ENCODE peak calls at places on chromosomes 1 and 21, in four cellular contexts. One of them, this sample, is unnamed.

GRCh38 chr1:7252411-7253117 is 467.3 kb downstream of the CAMTA1 start:
- DNase-seq in activated CD8-positive, alpha-beta memory T cell treated with anti-CD3 and anti-CD28 coated beads, Interleukin-2, amount 50 U/mL, for 4 hours: no peak
- DNase-seq in T-cell: no peak
- DNase-seq in WTC11: no peak
- DNase-seq in this sample: no peak

GRCh38 chr1:217462159-217462558 is 168.7 kb downstream of the GPATCH2 start:
- DNase-seq in activated CD8-positive, alpha-beta memory T cell treated with anti-CD3 and anti-CD28 coated beads, Interleukin-2, amount 50 U/mL, for 4 hours: no peak
- DNase-seq in T-cell: no peak
- DNase-seq in WTC11: no peak
- DNase-seq in this sample: no peak

GRCh38 chr1:965526-966134 is 652 bp upstream of the PLEKHN1 start:
- DNase-seq in activated CD8-positive, alpha-beta memory T cell treated with anti-CD3 and anti-CD28 coated beads, Interleukin-2, amount 50 U/mL, for 4 hours: no peak
- DNase-seq in T-cell: no peak
- DNase-seq in WTC11: no peak
- DNase-seq in this sample: no peak

GRCh38 chr21:46130721-46131720 is 24.4 kb downstream of the FTCD start:
- DNase-seq in activated CD8-positive, alpha-beta memory T cell treated with anti-CD3 and anti-CD28 coated beads, Interleukin-2, amount 50 U/mL, for 4 hours: no peak
- DNase-seq in T-cell: no peak
- DNase-seq in WTC11: no peak
- DNase-seq in this sample: no peak

GRCh38 chr1:23100074-23100748 is 68.4 kb downstream of the LUZP1 start:
- DNase-seq in activated CD8-positive, alpha-beta memory T cell treated with anti-CD3 and anti-CD28 coated beads, Interleukin-2, amount 50 U/mL, for 4 hours: peak; percentile 24
- DNase-seq in T-cell: peak; percentile 17
- DNase-seq in WTC11: no peak
- DNase-seq in this sample: peak; percentile 98

GRCh38 chr1:52180176-52180575 is 38.3 kb downstream of the ZFYVE9 start:
- DNase-seq in activated CD8-positive, alpha-beta memory T cell treated with anti-CD3 and anti-CD28 coated beads, Interleukin-2, amount 50 U/mL, for 4 hours: no peak
- DNase-seq in T-cell: no peak
- DNase-seq in WTC11: no peak
- DNase-seq in this sample: no peak

GRCh38 chr1:13832536-13832935 is 132.5 kb downstream of the PRDM2 start:
- DNase-seq in activated CD8-positive, alpha-beta memory T cell treated with anti-CD3 and anti-CD28 coated beads, Interleukin-2, amount 50 U/mL, for 4 hours: no peak
- DNase-seq in T-cell: no peak
- DNase-seq in WTC11: no peak
- DNase-seq in this sample: no peak

GRCh38 chr1:247576514-247576913 is 11.6 kb upstream of the OR2G2 start:
- DNase-seq in activated CD8-positive, alpha-beta memory T cell treated with anti-CD3 and anti-CD28 coated beads, Interleukin-2, amount 50 U/mL, for 4 hours: no peak
- DNase-seq in T-cell: no peak
- DNase-seq in WTC11: no peak
- DNase-seq in this sample: no peak

GRCh38 chr1:229431270-229432115 is 2.4 kb downstream of the ACTA1 start:
- DNase-seq in activated CD8-positive, alpha-beta memory T cell treated with anti-CD3 and anti-CD28 coated beads, Interleukin-2, amount 50 U/mL, for 4 hours: no peak
- DNase-seq in T-cell: no peak
- DNase-seq in WTC11: no peak
- DNase-seq in this sample: no peak

GRCh38 chr21:30942192-30942591 is 60.8 kb upstream of the KRTAP11-1 start:
- DNase-seq in activated CD8-positive, alpha-beta memory T cell treated with anti-CD3 and anti-CD28 coated beads, Interleukin-2, amount 50 U/mL, for 4 hours: no peak
- DNase-seq in T-cell: no peak
- DNase-seq in WTC11: no peak
- DNase-seq in this sample: no peak

GRCh38 chr1:16075337-16076002 is 2.0 kb upstream of the FAM131C start:
- DNase-seq in activated CD8-positive, alpha-beta memory T cell treated with anti-CD3 and anti-CD28 coated beads, Interleukin-2, amount 50 U/mL, for 4 hours: no peak
- DNase-seq in T-cell: no peak
- DNase-seq in WTC11: no peak
- DNase-seq in this sample: peak; percentile 73

GRCh38 chr1:208631516-208631915 is 387.3 kb upstream of the PLXNA2 start:
- DNase-seq in activated CD8-positive, alpha-beta memory T cell treated with anti-CD3 and anti-CD28 coated beads, Interleukin-2, amount 50 U/mL, for 4 hours: no peak
- DNase-seq in T-cell: no peak
- DNase-seq in WTC11: no peak
- DNase-seq in this sample: no peak

GRCh38 chr1:43274125-43274803 is 4.5 kb downstream of the TMEM125 start:
- DNase-seq in activated CD8-positive, alpha-beta memory T cell treated with anti-CD3 and anti-CD28 coated beads, Interleukin-2, amount 50 U/mL, for 4 hours: no peak
- DNase-seq in T-cell: peak; percentile 20
- DNase-seq in WTC11: no peak
- DNase-seq in this sample: peak; percentile 69

GRCh38 chr1:113226118-113226517 is 153.1 kb downstream of the LRIG2 start:
- DNase-seq in activated CD8-positive, alpha-beta memory T cell treated with anti-CD3 and anti-CD28 coated beads, Interleukin-2, amount 50 U/mL, for 4 hours: no peak
- DNase-seq in T-cell: no peak
- DNase-seq in WTC11: no peak
- DNase-seq in this sample: no peak

GRCh38 chr21:42486551-42486950 is 9.5 kb downstream of the RSPH1 start:
- DNase-seq in activated CD8-positive, alpha-beta memory T cell treated with anti-CD3 and anti-CD28 coated beads, Interleukin-2, amount 50 U/mL, for 4 hours: no peak
- DNase-seq in T-cell: no peak
- DNase-seq in WTC11: no peak
- DNase-seq in this sample: no peak

GRCh38 chr1:44000266-44000665 is 8.9 kb downstream of the CCDC24 start:
- DNase-seq in activated CD8-positive, alpha-beta memory T cell treated with anti-CD3 and anti-CD28 coated beads, Interleukin-2, amount 50 U/mL, for 4 hours: no peak
- DNase-seq in T-cell: no peak
- DNase-seq in WTC11: no peak
- DNase-seq in this sample: no peak

GRCh38 chr1:66315675-66316074 is 218.3 kb upstream of the SGIP1 start:
- DNase-seq in activated CD8-positive, alpha-beta memory T cell treated with anti-CD3 and anti-CD28 coated beads, Interleukin-2, amount 50 U/mL, for 4 hours: no peak
- DNase-seq in T-cell: no peak
- DNase-seq in WTC11: no peak
- DNase-seq in this sample: peak; percentile 45

GRCh38 chr1:218967836-218968235 is 205.8 kb upstream of the LYPLAL1 start:
- DNase-seq in activated CD8-positive, alpha-beta memory T cell treated with anti-CD3 and anti-CD28 coated beads, Interleukin-2, amount 50 U/mL, for 4 hours: no peak
- DNase-seq in T-cell: no peak
- DNase-seq in WTC11: no peak
- DNase-seq in this sample: peak; percentile 63

GRCh38 chr21:41387042-41387819 is 25.4 kb downstream of the MX2 start:
- DNase-seq in activated CD8-positive, alpha-beta memory T cell treated with anti-CD3 and anti-CD28 coated beads, Interleukin-2, amount 50 U/mL, for 4 hours: no peak
- DNase-seq in T-cell: no peak
- DNase-seq in WTC11: no peak
- DNase-seq in this sample: no peak

GRCh38 chr1:7552402-7552801 is 218.7 kb upstream of the VAMP3 start:
- DNase-seq in activated CD8-positive, alpha-beta memory T cell treated with anti-CD3 and anti-CD28 coated beads, Interleukin-2, amount 50 U/mL, for 4 hours: no peak
- DNase-seq in T-cell: no peak
- DNase-seq in WTC11: no peak
- DNase-seq in this sample: peak; percentile 24

GRCh38 chr1:229105822-229106525 is 164.9 kb upstream of the RAB4A start:
- DNase-seq in activated CD8-positive, alpha-beta memory T cell treated with anti-CD3 and anti-CD28 coated beads, Interleukin-2, amount 50 U/mL, for 4 hours: no peak
- DNase-seq in T-cell: no peak
- DNase-seq in WTC11: no peak
- DNase-seq in this sample: no peak

GRCh38 chr1:8476021-8476420 is 158.1 kb downstream of the SLC45A1 start:
- DNase-seq in activated CD8-positive, alpha-beta memory T cell treated with anti-CD3 and anti-CD28 coated beads, Interleukin-2, amount 50 U/mL, for 4 hours: no peak
- DNase-seq in T-cell: no peak
- DNase-seq in WTC11: no peak
- DNase-seq in this sample: no peak

GRCh38 chr1:98388431-98388830 is 273.1 kb upstream of the SNX7 start:
- DNase-seq in activated CD8-positive, alpha-beta memory T cell treated with anti-CD3 and anti-CD28 coated beads, Interleukin-2, amount 50 U/mL, for 4 hours: no peak
- DNase-seq in T-cell: no peak
- DNase-seq in WTC11: no peak
- DNase-seq in this sample: peak; percentile 82

GRCh38 chr1:182350839-182351238 is 40.8 kb downstream of the GLUL start:
- DNase-seq in activated CD8-positive, alpha-beta memory T cell treated with anti-CD3 and anti-CD28 coated beads, Interleukin-2, amount 50 U/mL, for 4 hours: no peak
- DNase-seq in T-cell: no peak
- DNase-seq in WTC11: no peak
- DNase-seq in this sample: no peak

GRCh38 chr1:59146651-59147358 is 150.1 kb upstream of the FGGY start:
- DNase-seq in activated CD8-positive, alpha-beta memory T cell treated with anti-CD3 and anti-CD28 coated beads, Interleukin-2, amount 50 U/mL, for 4 hours: peak; percentile 56
- DNase-seq in T-cell: peak; percentile 14
- DNase-seq in WTC11: peak; percentile 62
- DNase-seq in this sample: peak; percentile 29

GRCh38 chr21:42118121-42118795 is 47.1 kb downstream of the UMODL1 start:
- DNase-seq in activated CD8-positive, alpha-beta memory T cell treated with anti-CD3 and anti-CD28 coated beads, Interleukin-2, amount 50 U/mL, for 4 hours: no peak
- DNase-seq in T-cell: no peak
- DNase-seq in WTC11: no peak
- DNase-seq in this sample: no peak

GRCh38 chr1:24390924-24391782 is 22.4 kb downstream of the STPG1 start:
- DNase-seq in activated CD8-positive, alpha-beta memory T cell treated with anti-CD3 and anti-CD28 coated beads, Interleukin-2, amount 50 U/mL, for 4 hours: peak; percentile 70
- DNase-seq in T-cell: peak; percentile 56
- DNase-seq in WTC11: peak; percentile 76
- DNase-seq in this sample: peak; percentile 83

GRCh38 chr1:25676488-25676887 is 59.9 kb downstream of the MAN1C1 start:
- DNase-seq in activated CD8-positive, alpha-beta memory T cell treated with anti-CD3 and anti-CD28 coated beads, Interleukin-2, amount 50 U/mL, for 4 hours: no peak
- DNase-seq in T-cell: no peak
- DNase-seq in WTC11: no peak
- DNase-seq in this sample: peak; percentile 27

GRCh38 chr1:19936061-19936750 is 12.8 kb upstream of the PLA2G2E start:
- DNase-seq in activated CD8-positive, alpha-beta memory T cell treated with anti-CD3 and anti-CD28 coated beads, Interleukin-2, amount 50 U/mL, for 4 hours: no peak
- DNase-seq in T-cell: no peak
- DNase-seq in WTC11: no peak
- DNase-seq in this sample: no peak

GRCh38 chr21:41478319-41479177 is 29.4 kb downstream of the TMPRSS2 start:
- DNase-seq in activated CD8-positive, alpha-beta memory T cell treated with anti-CD3 and anti-CD28 coated beads, Interleukin-2, amount 50 U/mL, for 4 hours: no peak
- DNase-seq in T-cell: no peak
- DNase-seq in WTC11: peak; percentile 24
- DNase-seq in this sample: no peak

GRCh38 chr1:119778886-119779560 is 10.3 kb upstream of the HMGCS2 start:
- DNase-seq in activated CD8-positive, alpha-beta memory T cell treated with anti-CD3 and anti-CD28 coated beads, Interleukin-2, amount 50 U/mL, for 4 hours: no peak
- DNase-seq in T-cell: no peak
- DNase-seq in WTC11: no peak
- DNase-seq in this sample: peak; percentile 6

GRCh38 chr1:31148409-31148808 is 82.9 kb upstream of the PUM1 start:
- DNase-seq in activated CD8-positive, alpha-beta memory T cell treated with anti-CD3 and anti-CD28 coated beads, Interleukin-2, amount 50 U/mL, for 4 hours: no peak
- DNase-seq in T-cell: no peak
- DNase-seq in WTC11: no peak
- DNase-seq in this sample: no peak

GRCh38 chr1:70311369-70311768 is 43.2 kb downstream of the ANKRD13C start:
- DNase-seq in activated CD8-positive, alpha-beta memory T cell treated with anti-CD3 and anti-CD28 coated beads, Interleukin-2, amount 50 U/mL, for 4 hours: no peak
- DNase-seq in T-cell: no peak
- DNase-seq in WTC11: no peak
- DNase-seq in this sample: no peak

GRCh38 chr1:204493145-204493881 is 1.3 kb downstream of the PIK3C2B start:
- DNase-seq in activated CD8-positive, alpha-beta memory T cell treated with anti-CD3 and anti-CD28 coated beads, Interleukin-2, amount 50 U/mL, for 4 hours: no peak
- DNase-seq in T-cell: no peak
- DNase-seq in WTC11: no peak
- DNase-seq in this sample: peak; percentile 54

GRCh38 chr21:43903451-43904091 is 38.5 kb downstream of the AGPAT3 start:
- DNase-seq in activated CD8-positive, alpha-beta memory T cell treated with anti-CD3 and anti-CD28 coated beads, Interleukin-2, amount 50 U/mL, for 4 hours: no peak
- DNase-seq in T-cell: no peak
- DNase-seq in WTC11: no peak
- DNase-seq in this sample: no peak

GRCh38 chr1:200362421-200362820 is 47.4 kb downstream of the ZNF281 start:
- DNase-seq in activated CD8-positive, alpha-beta memory T cell treated with anti-CD3 and anti-CD28 coated beads, Interleukin-2, amount 50 U/mL, for 4 hours: no peak
- DNase-seq in T-cell: no peak
- DNase-seq in WTC11: no peak
- DNase-seq in this sample: no peak

GRCh38 chr1:245153081-245153644 is 1.6 kb upstream of the KIF26B start:
- DNase-seq in activated CD8-positive, alpha-beta memory T cell treated with anti-CD3 and anti-CD28 coated beads, Interleukin-2, amount 50 U/mL, for 4 hours: peak; percentile 64
- DNase-seq in T-cell: peak; percentile 47
- DNase-seq in WTC11: peak; percentile 74
- DNase-seq in this sample: peak; percentile 75

GRCh38 chr1:159652506-159652905 is 61.9 kb downstream of the CRP start:
- DNase-seq in activated CD8-positive, alpha-beta memory T cell treated with anti-CD3 and anti-CD28 coated beads, Interleukin-2, amount 50 U/mL, for 4 hours: no peak
- DNase-seq in T-cell: no peak
- DNase-seq in WTC11: no peak
- DNase-seq in this sample: peak; percentile 9

GRCh38 chr1:201582261-201582951 is 43.5 kb downstream of the NAV1 start:
- DNase-seq in activated CD8-positive, alpha-beta memory T cell treated with anti-CD3 and anti-CD28 coated beads, Interleukin-2, amount 50 U/mL, for 4 hours: no peak
- DNase-seq in T-cell: no peak
- DNase-seq in WTC11: no peak
- DNase-seq in this sample: peak; percentile 89

GRCh38 chr1:91742848-91743292 is 143.1 kb downstream of the TGFBR3 start:
- DNase-seq in activated CD8-positive, alpha-beta memory T cell treated with anti-CD3 and anti-CD28 coated beads, Interleukin-2, amount 50 U/mL, for 4 hours: no peak
- DNase-seq in T-cell: no peak
- DNase-seq in WTC11: no peak
- DNase-seq in this sample: peak; percentile 48

This sample was measured in EH.